ENCODE peak calls at places on chromosomes 3 and 15, in four cellular contexts. H is GM12864, K is AG10803, P is fibroblast of pulmonary artery. X is an unnamed sample.

GRCh38 chr15:87619161-87619960 is 637.2 kb downstream of the NTRK3 start:
- DNase-seq in P (peak; percentile 93), H (no peak), K (peak; percentile 87), X (peak; percentile 42)

GRCh38 chr15:75544273-75544862 is 34.7 kb downstream of the PTPN9 start:
- DNase-seq in H (no peak), P (no peak), K (no peak), X (no peak)

GRCh38 chr3:129311054-129311902 is 32.6 kb downstream of the HMCES start:
- DNase-seq in K (no peak), P (no peak), H (no peak), X (no peak)

GRCh38 chr3:133792171-133792763 is 13.3 kb upstream of the SRPRB start:
- DNase-seq in K (no peak), P (peak; percentile 14), H (no peak), X (no peak)

GRCh38 chr15:73631915-73632669 is 1.1 kb downstream of the NPTN start:
- DNase-seq in K (peak; percentile 57), H (no peak), P (peak; percentile 75), X (no peak)

GRCh38 chr3:150756491-150757059 is 6.4 kb downstream of the SIAH2 start:
- DNase-seq in H (no peak), P (no peak), K (no peak), X (no peak)

GRCh38 chr3:167740961-167741587 is 5.6 kb downstream of the SERPINI1 start:
- DNase-seq in H (peak; percentile 7), P (peak; percentile 60), K (peak; percentile 18), X (no peak)

GRCh38 chr3:181288145-181288544 is 298.6 kb upstream of the DNAJC19 start:
- DNase-seq in K (no peak), P (no peak), H (no peak), X (no peak)

GRCh38 chr3:156751461-156752025 is 74.6 kb upstream of the LEKR1 start:
- DNase-seq in H (no peak), P (peak; percentile 80), K (peak; percentile 99), X (peak; percentile 75)

GRCh38 chr3:37862712-37863551 is 1.3 kb downstream of the CTDSPL start:
- DNase-seq in P (peak; percentile 53), K (peak; percentile 65), H (no peak), X (no peak)

GRCh38 chr3:174791161-174791560 is 68.0 kb upstream of the NAALADL2 start:
- DNase-seq in H (no peak), P (no peak), K (no peak), X (no peak)

GRCh38 chr15:80605591-80606150 is 89.4 kb upstream of the ABHD17C start:
- DNase-seq in P (no peak), H (no peak), K (no peak), X (no peak)

GRCh38 chr3:47022540-47023161 is 43.2 kb downstream of the NBEAL2 start:
- DNase-seq in H (no peak), P (peak; percentile 24), K (no peak), X (no peak)

GRCh38 chr15:77654975-77655374 is 22.3 kb upstream of the LINGO1 start:
- DNase-seq in H (no peak), P (no peak), K (no peak), X (no peak)

GRCh38 chr15:66591322-66591862 is 25.6 kb upstream of the LCTL start:
- DNase-seq in P (no peak), H (no peak), K (no peak), X (no peak)

GRCh38 chr15:58427987-58428386 is 3.8 kb upstream of the LIPC start:
- DNase-seq in P (no peak), K (no peak), H (no peak), X (no peak)

GRCh38 chr3:164451083-164451910 is 627.0 kb downstream of the SI start:
- DNase-seq in K (peak; percentile 35), P (peak; percentile 9), H (no peak), X (no peak)

GRCh38 chr3:170425491-170426239 is 7.0 kb downstream of the CLDN11 start:
- DNase-seq in P (no peak), H (no peak), K (no peak), X (no peak)

GRCh38 chr15:63019539-63020109 is 22.9 kb upstream of the TPM1 start:
- DNase-seq in H (no peak), K (peak; percentile 78), P (peak; percentile 85), X (peak; percentile 26)

GRCh38 chr3:107627962-107628542 is 105.3 kb downstream of the BBX start:
- DNase-seq in K (no peak), P (no peak), H (no peak), X (no peak)
- TF ChIP-seq CTCF in K (no peak), P (peak; percentile 22), H (no peak), X (no peak)

DNA sequence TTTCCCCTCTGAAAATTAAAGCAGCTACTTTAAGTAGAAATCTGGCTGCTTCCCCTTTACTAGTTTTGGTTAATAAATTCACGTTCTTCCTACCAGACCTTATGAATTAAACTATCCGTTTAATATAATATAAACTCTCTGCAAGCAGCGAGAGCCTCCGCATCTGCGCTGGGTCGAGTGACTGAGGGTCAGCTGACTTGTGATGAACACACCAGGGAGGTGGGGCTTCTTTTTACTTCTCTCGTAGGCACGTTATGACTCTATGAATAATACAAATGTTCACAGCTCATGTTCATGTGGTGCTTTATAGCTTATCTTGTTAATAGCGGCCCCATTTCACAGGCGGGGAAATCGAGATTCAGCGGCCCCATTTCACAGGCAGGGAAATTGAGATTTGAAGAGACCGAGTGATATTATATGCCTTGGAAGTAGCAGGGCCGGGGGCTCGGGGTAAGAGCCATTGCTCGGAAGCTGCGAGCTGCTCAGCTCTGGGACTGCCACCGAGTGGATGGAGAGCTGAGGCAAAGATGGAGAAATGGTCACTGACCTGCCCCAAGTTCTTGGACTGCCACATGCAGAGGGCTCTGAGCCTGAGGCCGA is 8.3 kb downstream of the MUC4 start:
- DNase-seq in K (peak; percentile 34), P (no peak), H (no peak), X (no peak)
- H3K4me3 ChIP-seq in K (peak overlapping the region; percentile 34), P (no peak overlapping the region), H (no peak overlapping the region), X (no peak overlapping the region)

GRCh38 chr3:197800379-197800778 is 9.3 kb downstream of the LRCH3 start:
- DNase-seq in P (peak; percentile 46), K (no peak), H (no peak), X (no peak)
- TF ChIP-seq CTCF in P (no peak), K (no peak), H (no peak), X (no peak)

GRCh38 chr15:46442901-46443590 is 808.2 kb downstream of the SQOR start:
- DNase-seq in P (peak; percentile 61), H (no peak), K (peak; percentile 80), X (no peak)

GRCh38 chr15:46442196-46442595 is 807.4 kb downstream of the SQOR start:
- DNase-seq in P (peak; percentile 16), H (no peak), K (peak; percentile 67), X (no peak)

DNA sequence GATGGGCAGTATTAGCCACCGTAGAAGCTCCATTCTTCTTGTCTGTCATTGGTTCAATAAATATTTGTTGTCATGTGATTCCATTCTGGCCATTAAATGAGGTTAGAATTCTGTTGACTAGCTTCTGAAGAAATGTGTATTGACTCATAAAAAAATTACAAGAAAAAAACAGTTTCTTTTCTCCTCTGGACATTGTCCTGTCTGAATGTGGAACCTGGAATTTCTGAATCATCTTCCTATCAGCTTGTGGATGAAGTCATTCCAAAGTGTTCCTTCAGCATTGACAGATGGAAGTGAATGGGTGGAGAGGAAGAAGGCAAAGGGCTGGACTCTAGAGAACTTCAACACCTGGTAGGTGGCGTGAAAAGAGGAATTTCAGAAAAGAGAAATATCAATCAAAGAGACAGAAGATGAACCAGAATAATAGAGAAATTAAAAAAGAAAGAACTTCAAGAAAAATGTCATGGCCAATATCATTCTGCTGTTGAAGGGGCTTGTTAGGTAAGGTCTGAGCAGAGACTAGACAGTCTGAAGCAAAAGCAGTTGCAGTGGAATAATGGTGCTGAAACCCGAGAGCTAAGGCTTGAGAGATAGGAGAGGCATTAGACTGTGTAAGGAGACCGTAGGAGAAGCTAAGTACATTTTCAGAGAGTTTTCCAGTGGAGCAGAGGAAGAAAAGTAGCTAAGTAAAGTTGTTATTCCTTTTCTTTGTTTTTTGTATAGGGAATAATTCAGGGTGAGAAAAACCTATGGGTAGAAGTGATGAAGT is 806.6 kb downstream of the SQOR start:
- DNase-seq in H (no peak), K (peak; percentile 70), P (peak; percentile 63), X (no peak)
- H3K4me3 ChIP-seq in H (no peak overlapping the region), K (no peak overlapping the region), P (no peak overlapping the region), X (no peak overlapping the region)

DNA sequence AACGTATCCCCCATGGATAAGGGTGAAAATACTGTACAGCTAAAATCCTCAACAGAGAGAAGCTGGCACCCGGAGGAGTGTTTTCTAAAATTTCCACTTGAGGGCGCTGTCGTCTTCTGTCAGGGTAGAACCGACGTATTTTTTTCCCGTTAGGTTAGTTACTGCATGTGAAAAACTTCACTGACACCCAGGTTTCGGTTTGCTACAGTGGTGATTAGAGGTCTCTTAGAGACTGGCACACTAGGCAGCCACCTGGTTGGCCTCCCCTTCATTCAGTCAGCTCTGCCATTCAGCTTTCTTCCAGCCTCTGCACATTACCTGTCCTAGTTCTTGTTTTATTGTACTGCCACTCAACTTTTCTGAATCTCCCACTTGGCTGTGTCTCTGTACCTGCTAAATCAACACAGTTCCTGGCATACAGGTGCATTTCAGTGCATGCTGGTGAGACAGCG is 18.4 kb downstream of the CCK start:
- DNase-seq in P (peak; percentile 75), K (peak; percentile 54), H (peak; percentile 26), X (no peak)
- TF ChIP-seq CTCF in P (peak; percentile 76), K (peak; percentile 75), H (peak; percentile 76), X (peak; percentile 66)

GRCh38 chr3:52443791-52444687 is 864 bp downstream of the SEMA3G start:
- DNase-seq in H (no peak), K (no peak), P (no peak), X (no peak)

GRCh38 chr3:52441772-52442332 is 3.1 kb downstream of the SEMA3G start:
- DNase-seq in K (no peak), H (no peak), P (no peak), X (no peak)

GRCh38 chr3:52441122-52441771 is 3.7 kb downstream of the SEMA3G start:
- DNase-seq in P (no peak), K (no peak), H (no peak), X (no peak)

GRCh38 chr3:52443268-52443610 is 1.7 kb downstream of the SEMA3G start:
- DNase-seq in K (no peak), H (no peak), P (no peak), X (no peak)

DNA sequence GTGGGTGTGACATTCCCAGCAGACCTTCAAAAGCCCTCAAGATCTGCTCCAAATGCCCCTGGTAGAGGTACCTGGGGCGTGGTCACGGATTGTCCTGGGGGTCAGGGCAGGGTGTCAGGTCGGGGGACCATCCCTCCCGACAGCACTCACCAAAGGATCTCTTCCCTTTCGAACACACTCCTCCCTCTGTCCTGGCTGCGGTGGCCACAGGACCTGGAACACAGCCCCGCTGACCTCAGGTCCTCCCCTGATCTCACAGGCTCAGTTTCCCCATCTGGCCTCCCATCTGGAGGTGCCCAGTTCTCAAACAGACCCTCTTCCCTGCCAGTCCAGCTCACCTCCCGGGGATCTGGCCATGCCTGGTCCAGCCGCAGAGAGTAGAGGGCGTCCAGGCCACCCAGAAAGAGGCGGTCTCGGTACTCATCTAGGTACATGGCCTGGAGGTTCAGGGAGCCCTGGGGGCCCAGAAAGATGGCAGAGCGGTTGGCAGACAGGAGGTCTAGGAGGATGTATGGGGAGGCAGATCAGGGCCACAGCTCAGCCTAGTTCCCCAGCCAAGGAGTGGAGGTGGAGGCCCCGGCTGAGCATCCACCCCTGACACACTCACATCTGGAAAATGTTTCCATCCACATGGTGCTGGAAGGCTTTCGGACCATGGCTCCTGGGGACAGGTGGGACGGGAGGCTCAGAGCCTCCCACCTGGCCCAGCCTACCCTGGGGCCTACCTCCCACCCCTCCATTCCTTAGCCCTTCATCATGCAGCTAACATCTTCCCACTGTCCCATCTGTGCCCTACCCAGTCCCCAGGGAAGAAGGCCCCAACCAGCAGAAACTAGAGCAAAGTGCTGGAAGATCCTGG is 2.3 kb downstream of the SEMA3G start:
- DNase-seq in P (no peak), H (no peak), K (no peak), X (no peak)
- H3K4me3 ChIP-seq in P (no peak overlapping the region), H (no peak overlapping the region), K (no peak overlapping the region), X (no peak overlapping the region)